ENCODE peak calls at places on chromosomes 1 and 21, in four cellular contexts. H, Q, M and B are unnamed samples.
A peak's percentile ranks its signal among the peaks of the same experiment; 100 is the strongest.

GRCh38 chr1:32962248-32962896 is 2.2 kb downstream of the RNF19B start:
- DNase-seq in H (no peak), Q (no peak), M (no peak), B (no peak)

GRCh38 chr1:15508700-15509487 is 15.1 kb downstream of the CASP9 start:
- DNase-seq in H (no peak), Q (peak; percentile 20), M (no peak), B (peak; percentile 0)

GRCh38 chr21:45324430-45325205 is 36.9 kb upstream of the POFUT2 start:
- DNase-seq in H (no peak), Q (peak; percentile 67), M (no peak), B (peak; percentile 76)

GRCh38 chr21:45451771-45452182 is 46.8 kb downstream of the COL18A1 start:
- DNase-seq in H (no peak), Q (no peak), M (no peak), B (no peak)

GRCh38 chr1:27348861-27349783 is 7.3 kb downstream of the SYTL1 start:
- DNase-seq in H (no peak), Q (no peak), M (peak; percentile 73), B (peak; percentile 91)

GRCh38 chr1:171984850-171985485 is 143.7 kb downstream of the DNM3 start:
- DNase-seq in H (no peak), Q (no peak), M (no peak), B (no peak)

GRCh38 chr1:113657126-113657525 is 102.2 kb downstream of the PHTF1 start:
- DNase-seq in H (no peak), Q (no peak), M (no peak), B (no peak)

GRCh38 chr1:164672610-164673009 is 113.6 kb downstream of the PBX1 start:
- DNase-seq in H (no peak), Q (no peak), M (no peak), B (no peak)

GRCh38 chr1:223827193-223827663 is 18.5 kb downstream of the TP53BP2 start:
- DNase-seq in H (no peak), Q (no peak), M (no peak), B (peak; percentile 61)

DNA sequence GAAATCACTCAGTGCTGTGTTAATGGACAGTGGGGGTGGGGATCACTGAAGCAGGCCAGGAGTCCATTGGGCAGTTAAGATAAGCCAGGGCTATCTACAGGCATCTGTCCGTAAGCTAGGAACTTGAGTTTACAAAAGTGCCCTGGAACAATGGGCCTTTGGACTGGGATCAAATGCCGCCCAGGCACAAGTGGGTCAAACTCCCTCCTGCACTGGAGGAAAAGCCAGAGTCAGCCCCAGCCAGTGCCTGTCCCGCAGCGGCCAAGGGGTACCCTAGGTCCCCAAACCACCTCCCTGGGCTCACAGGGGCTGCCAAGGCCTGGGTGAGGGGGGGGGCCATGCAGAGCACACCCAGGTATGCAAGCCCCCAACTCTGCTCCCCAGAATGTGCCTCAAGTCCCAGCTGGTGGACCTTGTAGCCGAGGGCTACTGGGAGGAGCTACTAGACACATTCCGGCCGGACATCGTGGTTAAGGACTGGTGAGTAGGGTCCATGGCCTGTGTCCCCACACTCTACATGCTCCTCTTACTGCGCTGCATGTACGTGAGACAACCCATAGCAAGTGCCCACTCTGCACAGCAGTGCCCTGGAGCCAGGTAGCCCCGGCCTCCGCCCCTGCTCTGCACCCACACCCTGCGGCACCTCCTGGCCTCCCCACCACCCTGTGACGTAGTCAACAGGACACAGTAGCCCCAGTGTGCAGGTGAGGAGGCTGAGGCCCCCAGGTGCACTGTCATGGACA is 7.7 kb downstream of the FBXO6 start:
- DNase-seq in H (no peak), Q (no peak), M (no peak), B (peak; percentile 57)
- TF ChIP-seq EP300 in H (no peak), Q (no peak), M (no peak), B (no peak)

GRCh38 chr1:203305809-203306088 is 430 bp downstream of the BTG2 start:
- DNase-seq in H (no peak), Q (peak; percentile 80), M (no peak), B (no peak)

GRCh38 chr1:203304919-203305808 is at the start of gene BTG2:
- DNase-seq in H (peak; percentile 95), Q (peak; percentile 98), M (peak; percentile 96), B (peak; percentile 98)

GRCh38 chr1:203307690-203308126 is 2.4 kb downstream of the BTG2 start:
- DNase-seq in H (no peak), Q (no peak), M (peak; percentile 26), B (no peak)

GRCh38 chr1:203306970-203307541 is 1.7 kb downstream of the BTG2 start:
- DNase-seq in H (no peak), Q (peak; percentile 78), M (peak; percentile 64), B (peak; percentile 91)

DNA sequence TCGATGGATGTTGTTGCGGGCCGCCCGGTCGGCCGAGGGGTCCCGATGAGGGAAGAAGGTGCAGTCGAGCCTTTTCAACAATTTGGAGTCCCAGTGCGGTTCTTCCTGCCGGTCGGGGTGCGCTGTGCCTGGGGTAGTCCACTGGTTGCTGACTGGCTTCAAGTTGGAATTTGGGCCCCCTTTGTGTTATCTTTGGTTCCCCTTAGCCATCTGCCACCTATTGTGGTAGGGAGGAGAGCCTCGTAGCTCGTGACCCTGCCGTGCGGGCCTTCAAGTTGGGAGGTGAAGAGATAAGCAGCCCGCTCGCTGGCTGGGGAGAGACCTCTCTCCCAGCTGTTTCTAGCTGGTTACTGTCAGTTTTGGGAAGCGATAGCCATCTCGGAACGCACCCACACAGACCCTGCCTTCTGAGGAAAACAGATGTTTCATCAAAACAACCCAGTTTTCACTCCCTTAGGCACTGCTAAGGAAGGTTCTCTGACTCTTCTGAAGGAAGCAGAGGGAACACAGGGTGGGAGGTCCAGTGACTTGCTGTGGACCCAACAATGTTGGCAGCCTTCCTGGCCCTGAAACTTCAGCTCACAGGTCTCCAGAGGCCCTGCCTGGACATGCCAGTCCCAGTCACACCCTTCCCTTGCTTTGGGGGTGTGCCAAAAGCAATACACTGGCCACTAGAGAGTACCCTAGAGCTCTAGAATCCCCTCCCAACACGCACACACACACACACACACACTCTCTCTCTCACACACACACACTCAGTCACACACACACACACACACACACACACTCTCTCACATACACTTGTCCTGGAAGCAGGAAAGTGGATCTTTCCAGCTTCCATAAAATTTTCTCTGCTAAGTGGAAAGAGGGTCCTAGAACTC is 1.0 kb downstream of the BTG2 start:
- DNase-seq in H (no peak), Q (peak; percentile 95), M (peak; percentile 87), B (peak; percentile 96)
- TF ChIP-seq EP300 in H (no peak), Q (no peak), M (no peak), B (peak; percentile 27)

GRCh38 chr1:226664413-226665101 is 74.5 kb downstream of the ITPKB start:
- DNase-seq in H (no peak), Q (peak; percentile 91), M (peak; percentile 30), B (no peak)
- TF ChIP-seq EP300 in H (peak; percentile 12), Q (no peak), M (no peak), B (no peak)

DNA sequence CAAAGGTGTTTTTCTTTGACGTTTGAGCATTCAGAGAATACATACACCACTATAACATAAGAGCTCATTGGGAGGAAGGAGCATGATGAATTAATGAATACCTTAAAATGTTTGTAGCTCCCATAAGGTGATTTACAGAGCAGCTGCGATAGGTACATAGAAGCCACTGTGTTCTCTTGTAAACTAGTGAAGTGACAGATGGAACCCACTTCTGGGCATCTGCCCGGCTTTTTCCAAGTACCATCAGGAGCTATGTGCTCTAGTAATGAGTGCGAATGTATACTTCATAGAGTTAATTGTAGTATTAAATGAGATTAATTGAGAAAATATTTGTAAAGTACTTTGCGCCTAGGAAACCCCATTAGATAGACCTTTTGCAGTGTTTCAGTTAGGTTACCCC is 48.4 kb downstream of the HENMT1 start:
- DNase-seq in H (no peak), Q (no peak), M (no peak), B (no peak)
- TF ChIP-seq EP300 in H (no peak), Q (no peak), M (no peak), B (no peak)

DNA sequence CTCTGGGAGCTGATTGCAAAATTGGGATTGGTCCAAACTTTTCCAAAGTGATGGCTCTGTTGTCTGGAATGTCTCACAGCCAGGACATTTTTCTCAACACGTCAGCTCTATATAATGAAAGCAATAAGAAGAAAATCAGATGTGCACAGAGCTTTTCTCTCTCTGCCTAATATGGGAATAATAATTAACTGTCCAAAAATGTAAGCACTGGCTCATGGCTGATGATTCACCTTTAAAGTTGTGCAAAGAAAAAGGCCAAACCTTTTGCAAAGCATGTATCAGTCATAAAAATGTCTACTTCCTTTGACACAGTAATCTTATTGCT is 30.4 kb downstream of the ZNF281 start:
- DNase-seq in H (no peak), Q (no peak), M (no peak), B (no peak)
- TF ChIP-seq EP300 in H (no peak), Q (no peak), M (no peak), B (no peak)

GRCh38 chr1:54970901-54971300 is 9.5 kb upstream of the TMEM61 start:
- DNase-seq in H (no peak), Q (no peak), M (no peak), B (no peak)

GRCh38 chr1:54972436-54972835 is 8.0 kb upstream of the TMEM61 start:
- DNase-seq in H (peak; percentile 32), Q (no peak), M (no peak), B (no peak)

GRCh38 chr1:54973205-54973921 is 7.1 kb upstream of the TMEM61 start:
- DNase-seq in H (peak; percentile 81), Q (no peak), M (no peak), B (no peak)

GRCh38 chr1:54969879-54970278 is 10.5 kb upstream of the TMEM61 start:
- DNase-seq in H (no peak), Q (no peak), M (no peak), B (no peak)

DNA sequence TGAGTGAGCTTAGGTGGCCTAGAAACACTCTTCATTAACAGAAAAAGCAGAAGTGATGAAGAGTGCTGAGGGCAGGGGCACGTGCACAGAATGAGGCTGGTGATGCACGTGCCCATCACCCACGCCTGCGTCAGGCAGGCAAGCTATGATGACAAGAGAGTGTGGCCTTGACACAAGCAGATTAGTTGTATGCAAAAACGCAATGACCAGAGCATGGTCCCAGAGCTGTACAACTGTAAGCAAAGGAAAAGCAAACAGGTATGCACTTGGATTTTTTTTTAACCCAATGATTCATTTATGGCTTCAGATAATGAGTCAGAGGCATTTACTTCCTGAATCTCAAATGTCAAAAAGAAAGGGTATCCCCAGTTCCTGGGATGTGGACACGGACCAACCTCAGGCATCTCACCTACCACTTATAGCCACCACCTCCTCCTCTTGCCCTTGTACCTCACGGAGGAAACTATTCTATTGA is 9.1 kb upstream of the TMEM61 start:
- DNase-seq in H (no peak), Q (no peak), M (no peak), B (no peak)
- TF ChIP-seq EP300 in H (no peak), Q (no peak), M (no peak), B (no peak)

DNA sequence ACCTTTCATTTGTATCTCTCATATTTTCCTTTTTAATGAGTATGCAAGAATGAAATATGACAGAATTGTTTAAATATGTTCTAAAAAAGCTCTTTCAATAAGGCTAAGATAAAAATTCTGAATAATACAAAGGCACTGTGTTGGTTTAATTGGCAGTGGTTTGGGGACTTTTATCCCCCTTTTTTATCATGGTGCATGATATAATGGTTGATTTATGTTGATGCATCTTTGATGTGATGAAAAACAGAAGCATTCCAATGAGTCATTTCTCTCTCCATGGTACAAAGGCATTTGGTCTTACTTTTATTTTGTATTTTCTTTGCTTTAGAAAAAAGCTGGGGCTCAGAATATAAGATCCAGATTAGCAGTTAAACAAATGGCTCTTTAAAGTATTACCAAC is 127.2 kb upstream of the GREM2 start:
- DNase-seq in H (no peak), Q (no peak), M (no peak), B (no peak)
- TF ChIP-seq EP300 in H (no peak), Q (no peak), M (no peak), B (no peak)